ENCODE peak calls at places on chromosomes 6 and 20, in six cellular contexts. J is omental fat pad, N is WTC11, X is stomach, A is A549, U is lower lobe of right lung. I is an unnamed sample.

GRCh38 chr20:61765871-61766654 is 299.6 kb downstream of the TAF4 start:
- DNase-seq in J (no peak), N (peak), X (no peak), A (no peak), U (no peak), I (peak)

GRCh38 chr6:99514089-99514488 is 1.1 kb downstream of the USP45 start:
- DNase-seq in J (no peak), N (no peak), X (no peak), A (no peak), U (no peak), I (no peak)

GRCh38 chr6:148836751-148837150 is 89.9 kb downstream of the UST start:
- DNase-seq in J (no peak), N (no peak), X (no peak), A (no peak), U (no peak), I (no peak)

GRCh38 chr6:41874741-41875140 is 20.4 kb downstream of the USP49 start:
- DNase-seq in J (no peak), N (no peak), X (no peak), A (no peak), U (no peak), I (no peak)

GRCh38 chr20:366042-366718 is 14.4 kb upstream of the TRIB3 start:
- DNase-seq in J (no peak), N (no peak), X (no peak), A (no peak), U (no peak), I (no peak)

GRCh38 chr6:3023663-3024483 is 24.2 kb downstream of the NQO2 start:
- DNase-seq in J (peak), N (peak), X (peak), A (peak), U (peak), I (peak)

GRCh38 chr6:163176097-163176496 is 238.4 kb upstream of the QKI start:
- DNase-seq in J (no peak), N (no peak), X (no peak), A (no peak), U (no peak), I (no peak)

GRCh38 chr6:16651871-16652270 is 109.4 kb downstream of the ATXN1 start:
- DNase-seq in J (no peak), N (no peak), X (no peak), A (no peak), U (no peak), I (no peak)

GRCh38 chr6:8230357-8230756 is 128.0 kb upstream of the EEF1E1 start:
- DNase-seq in J (no peak), N (no peak), X (no peak), A (no peak), U (no peak), I (no peak)

GRCh38 chr6:12545837-12546658 is 170.5 kb upstream of the PHACTR1 start:
- DNase-seq in J (no peak), N (no peak), X (no peak), A (peak), U (no peak), I (no peak)

GRCh38 chr6:117448011-117448410 is 22.3 kb upstream of the ROS1 start:
- DNase-seq in J (no peak), N (no peak), X (no peak), A (no peak), U (no peak), I (no peak)

GRCh38 chr20:32155017-32155965 is 45.8 kb downstream of the TM9SF4 start:
- DNase-seq in J (peak), N (peak), X (peak), A (peak), U (peak), I (peak)

GRCh38 chr6:152897807-152898399 is 84.9 kb downstream of the FBXO5 start:
- DNase-seq in J (peak), N (peak), X (peak), A (peak), U (peak), I (peak)

GRCh38 chr6:139927236-139927635 is 552.8 kb upstream of the CITED2 start:
- DNase-seq in J (no peak), N (no peak), X (no peak), A (peak), U (no peak), I (no peak)

GRCh38 chr6:53746442-53747103 is 48.2 kb upstream of the LRRC1 start:
- DNase-seq in J (no peak), N (no peak), X (no peak), A (no peak), U (no peak), I (no peak)

GRCh38 chr6:40535784-40536380 is 51.3 kb downstream of the LRFN2 start:
- DNase-seq in J (no peak), N (no peak), X (no peak), A (no peak), U (no peak), I (no peak)

GRCh38 chr20:50540620-50541605 is 30.7 kb downstream of the PTPN1 start:
- DNase-seq in J (no peak), N (no peak), X (no peak), A (peak), U (no peak), I (no peak)

DNA sequence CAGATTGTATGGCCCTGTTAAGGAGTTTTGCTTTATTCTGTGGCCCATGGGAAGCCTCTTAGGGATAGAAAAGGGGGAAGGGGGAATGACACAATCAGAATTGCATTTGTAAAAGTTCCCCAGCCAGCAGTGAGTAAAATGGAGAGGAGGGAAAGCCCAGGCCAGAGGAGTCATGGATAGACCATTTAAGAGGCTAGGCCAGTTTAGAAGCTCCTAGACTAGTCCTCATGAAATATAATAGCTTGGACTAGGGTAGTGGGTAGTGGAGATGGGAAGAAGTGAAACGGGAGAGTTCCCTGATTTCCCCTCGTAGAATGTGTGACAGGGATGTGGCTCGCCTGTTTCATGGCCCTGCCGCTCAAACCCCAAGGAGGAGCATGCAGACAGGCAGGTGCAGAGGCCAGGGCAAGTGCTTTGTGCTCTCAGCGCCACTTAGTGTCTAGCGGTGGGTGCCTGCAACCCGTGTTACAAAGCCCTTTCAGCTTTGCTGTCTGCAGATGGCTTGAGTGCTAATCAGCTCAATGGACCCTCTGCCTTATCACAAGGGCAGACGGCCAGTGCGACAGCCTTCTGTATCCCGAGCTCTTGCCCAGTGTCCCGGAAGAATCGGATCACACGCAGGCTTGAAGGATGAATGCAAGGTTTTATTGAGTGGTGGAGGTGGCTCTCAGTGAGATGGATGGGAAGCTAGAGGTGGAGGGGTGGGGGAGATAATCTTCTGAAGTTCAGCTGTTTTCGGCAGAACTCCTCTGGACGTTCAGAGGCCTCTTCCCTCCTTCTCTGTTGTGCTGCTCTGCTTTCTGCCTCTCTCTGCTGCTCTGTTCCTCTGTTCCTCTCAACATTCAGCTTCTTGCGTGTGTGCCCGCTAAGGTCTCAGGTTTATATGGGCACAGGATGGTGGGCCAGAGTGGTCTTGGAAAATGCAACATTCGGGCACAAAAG is 141.1 kb downstream of the CEP57L1 start:
- DNase-seq in J (no peak), N (peak), X (no peak), A (peak), U (peak), I (no peak)
- TF ChIP-seq CTCF in J (no peak), N (no peak), X (no peak), A (no peak), U (no peak), I (peak)

GRCh38 chr20:16695633-16696032 is 34.2 kb upstream of the SNRPB2 start:
- DNase-seq in J (no peak), N (no peak), X (no peak), A (no peak), U (no peak), I (no peak)

GRCh38 chr20:16699287-16699686 is 30.5 kb upstream of the SNRPB2 start:
- DNase-seq in J (no peak), N (no peak), X (no peak), A (no peak), U (no peak), I (no peak)

GRCh38 chr20:16703570-16703969 is 26.3 kb upstream of the SNRPB2 start:
- DNase-seq in J (no peak), N (no peak), X (no peak), A (no peak), U (no peak), I (no peak)

GRCh38 chr20:16701296-16701695 is 28.5 kb upstream of the SNRPB2 start:
- DNase-seq in J (no peak), N (peak), X (peak), A (peak), U (no peak), I (no peak)
- TF ChIP-seq CTCF in J (no peak), N (no peak), X (no peak), A (peak), U (peak), I (peak)

GRCh38 chr6:95819461-95819860 is 196.3 kb upstream of the FUT9 start:
- DNase-seq in J (no peak), N (no peak), X (no peak), A (no peak), U (no peak), I (no peak)

GRCh38 chr6:95819939-95820338 is 195.8 kb upstream of the FUT9 start:
- DNase-seq in J (no peak), N (peak), X (no peak), A (no peak), U (no peak), I (no peak)

GRCh38 chr6:95815389-95816056 is 200.3 kb upstream of the FUT9 start:
- DNase-seq in J (no peak), N (no peak), X (peak), A (no peak), U (no peak), I (peak)
- TF ChIP-seq CTCF in J (no peak), N (no peak), X (no peak), A (no peak), U (no peak), I (no peak)

DNA sequence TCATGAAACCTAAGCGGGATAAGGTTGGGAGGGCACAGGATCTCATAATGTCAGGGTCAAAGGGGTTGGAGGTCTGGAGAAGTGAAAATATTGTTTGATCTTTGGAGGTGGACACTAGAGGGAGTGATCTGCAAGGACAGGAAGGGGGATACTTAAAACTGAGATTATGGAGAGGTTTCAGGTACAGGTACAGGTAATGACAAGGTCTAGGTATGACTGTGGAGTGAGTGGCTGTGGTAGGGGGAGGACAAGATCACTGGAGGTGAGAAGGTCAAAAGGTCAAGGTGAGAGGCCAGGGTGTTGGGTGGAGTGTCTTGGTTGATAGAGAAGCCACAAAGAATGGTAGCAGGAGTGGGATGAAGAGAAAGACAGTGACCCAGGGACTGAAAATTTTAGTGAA is 16.8 kb upstream of the NOTCH4 start:
- DNase-seq in J (no peak), N (no peak), X (no peak), A (no peak), U (no peak), I (no peak)
- TF ChIP-seq CTCF in J (no peak), N (no peak), X (no peak), A (no peak), U (no peak), I (no peak)

GRCh38 chr20:24106155-24106800 is 117.7 kb upstream of the GGTLC1 start:
- DNase-seq in J (no peak), N (no peak), X (no peak), A (no peak), U (no peak), I (no peak)

GRCh38 chr20:24100370-24101011 is 111.9 kb upstream of the GGTLC1 start:
- DNase-seq in J (no peak), N (peak), X (peak), A (peak), U (peak), I (no peak)

GRCh38 chr20:24098886-24099285 is 110.3 kb upstream of the GGTLC1 start:
- DNase-seq in J (no peak), N (no peak), X (no peak), A (peak), U (no peak), I (no peak)

GRCh38 chr20:24102749-24103148 is 114.2 kb upstream of the GGTLC1 start:
- DNase-seq in J (no peak), N (no peak), X (no peak), A (peak), U (no peak), I (no peak)

GRCh38 chr20:24102290-24102689 is 113.7 kb upstream of the GGTLC1 start:
- DNase-seq in J (no peak), N (peak), X (no peak), A (peak), U (no peak), I (peak)
- TF ChIP-seq CTCF in J (no peak), N (peak), X (no peak), A (peak), U (peak), I (peak)

DNA sequence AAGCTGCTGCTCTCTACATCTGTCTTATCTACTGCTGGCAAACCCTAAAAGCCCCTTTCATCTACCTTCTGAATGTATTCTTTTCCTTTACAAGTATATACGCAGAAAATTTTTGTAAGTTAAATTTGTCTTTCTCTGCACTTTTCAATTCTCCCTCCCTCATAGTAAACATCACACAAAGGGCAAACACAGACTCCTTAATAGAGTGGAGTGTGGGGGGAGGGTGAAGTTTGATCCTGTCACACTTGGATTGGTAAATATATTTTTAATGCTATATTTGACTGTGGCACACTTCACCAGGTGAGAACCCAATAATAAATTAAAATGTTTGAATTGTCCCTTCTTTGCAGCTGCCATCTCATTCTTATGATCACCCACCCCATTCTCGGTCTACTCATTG is 33.2 kb upstream of the PAQR8 start:
- DNase-seq in J (no peak), N (no peak), X (no peak), A (no peak), U (no peak), I (no peak)
- TF ChIP-seq CTCF in J (no peak), N (no peak), X (no peak), A (no peak), U (no peak), I (no peak)

GRCh38 chr6:21710908-21711627 is 117.5 kb downstream of the SOX4 start:
- DNase-seq in J (no peak), N (no peak), X (no peak), A (no peak), U (no peak), I (no peak)
- TF ChIP-seq CTCF in J (no peak), N (no peak), X (no peak), A (no peak), U (no peak), I (no peak)

GRCh38 chr6:15364401-15365037 is 118.7 kb downstream of the JARID2 start:
- DNase-seq in J (no peak), N (no peak), X (no peak), A (no peak), U (no peak), I (no peak)
- TF ChIP-seq CTCF in J (no peak), N (no peak), X (no peak), A (no peak), U (no peak), I (no peak)